ENCODE peak calls at places on chromosomes 13 and 19, in five cellular contexts. K, O, Q, F and C are unnamed samples.

GRCh38 chr19:32532233-32532632 is 48.8 kb upstream of the PDCD5 start:
- DNase-seq in K (no peak), O (no peak), Q (no peak), F (no peak), C (no peak)

GRCh38 chr13:99955747-99956472 is 15.7 kb downstream of the ZIC5 start:
- DNase-seq in K (no peak), O (no peak), Q (no peak), F (no peak), C (no peak)

GRCh38 chr13:111202745-111203144 is 87.6 kb downstream of the ARHGEF7 start:
- DNase-seq in K (no peak), O (no peak), Q (peak), F (no peak), C (no peak)

GRCh38 chr13:39311619-39312018 is 273.4 kb downstream of the NHLRC3 start:
- DNase-seq in K (no peak), O (no peak), Q (no peak), F (no peak), C (no peak)

GRCh38 chr13:110444226-110444653 is 117.3 kb downstream of the RAB20 start:
- DNase-seq in K (no peak), O (no peak), Q (no peak), F (no peak), C (no peak)

GRCh38 chr13:33676700-33677048 is 141.3 kb upstream of the RFC3 start:
- DNase-seq in K (no peak), O (peak), Q (peak), F (peak), C (peak)

GRCh38 chr19:49676136-49676689 is 858 bp upstream of the PRMT1 start:
- DNase-seq in K (no peak), O (peak), Q (peak), F (no peak), C (peak)

GRCh38 chr19:56106397-56106849 is 14.7 kb downstream of the ZNF787 start:
- DNase-seq in K (no peak), O (no peak), Q (no peak), F (no peak), C (no peak)

GRCh38 chr19:7391218-7391670 is 42.5 kb downstream of the ARHGEF18 start:
- DNase-seq in K (no peak), O (no peak), Q (no peak), F (no peak), C (no peak)